ENCODE peak calls at places on chromosomes 7 and 10, in five cellular contexts. M is CD4-positive, CD25-positive, alpha-beta regulatory T cell; D is left ventricle myocardium inferior; F is pancreas; Z is ovary. S is an unnamed sample.

GRCh38 chr10:70679498-70679897 is 7.2 kb downstream of the ADAMTS14 start:
- DNase-seq in M (no peak), D (peak; percentile 58), F (no peak), Z (no peak), S (no peak)

GRCh38 chr10:123522702-123523312 is 143.3 kb upstream of the GPR26 start:
- DNase-seq in M (no peak), D (no peak), F (no peak), Z (no peak), S (no peak)

GRCh38 chr10:99235469-99235871 is at the start of gene HPSE2:
- DNase-seq in M (no peak), D (no peak), F (no peak), Z (no peak), S (no peak)

GRCh38 chr7:33412336-33412735 is 283.0 kb downstream of the BBS9 start:
- DNase-seq in M (no peak), D (no peak), F (no peak), Z (no peak), S (no peak)

GRCh38 chr7:24025094-24025493 is 258.9 kb upstream of the NPY start:
- DNase-seq in M (no peak), D (no peak), F (no peak), Z (no peak), S (no peak)

GRCh38 chr10:104300002-104300735 is 31.2 kb downstream of the GSTO2 start:
- DNase-seq in M (no peak), D (no peak), F (no peak), Z (peak; percentile 90), S (peak; percentile 78)

GRCh38 chr7:90625562-90625961 is 29.4 kb downstream of the CDK14 start:
- DNase-seq in M (no peak), D (peak; percentile 33), F (peak; percentile 31), Z (peak; percentile 74), S (no peak)

GRCh38 chr10:76035728-76036409 is 604.4 kb downstream of the LRMDA start:
- DNase-seq in M (no peak), D (no peak), F (peak; percentile 18), Z (no peak), S (no peak)

GRCh38 chr7:28207486-28208158 is 27.0 kb upstream of the JAZF1 start:
- DNase-seq in M (no peak), D (no peak), F (no peak), Z (no peak), S (no peak)

GRCh38 chr7:27842851-27843250 is 102.9 kb downstream of the TAX1BP1 start:
- DNase-seq in M (no peak), D (no peak), F (peak; percentile 40), Z (no peak), S (no peak)

GRCh38 chr10:121791761-121792160 is 136.1 kb downstream of the ATE1 start:
- DNase-seq in M (no peak), D (no peak), F (no peak), Z (no peak), S (no peak)

GRCh38 chr10:24951201-24952145 is 933 bp downstream of the PRTFDC1 start:
- DNase-seq in M (no peak), D (no peak), F (no peak), Z (peak; percentile 41), S (no peak)

GRCh38 chr7:33932221-33932620 is 26.9 kb downstream of the BMPER start:
- DNase-seq in M (no peak), D (no peak), F (no peak), Z (no peak), S (no peak)

GRCh38 chr10:62811159-62811875 is 4.8 kb downstream of the EGR2 start:
- DNase-seq in M (no peak), D (no peak), F (no peak), Z (no peak), S (no peak)

GRCh38 chr7:141712603-141713262 is 4.6 kb downstream of the WEE2 start:
- DNase-seq in M (no peak), D (no peak), F (no peak), Z (no peak), S (no peak)

GRCh38 chr10:112843623-112844022 is 106.4 kb upstream of the TCF7L2 start:
- DNase-seq in M (no peak), D (no peak), F (no peak), Z (no peak), S (no peak)

GRCh38 chr10:76558996-76559888 is 1078.4 kb downstream of the KCNMA1 start:
- DNase-seq in M (no peak), D (no peak), F (peak; percentile 25), Z (no peak), S (no peak)

GRCh38 chr7:101240226-101241014 is 2.8 kb upstream of the CLDN15 start:
- DNase-seq in M (no peak), D (no peak), F (no peak), Z (no peak), S (no peak)

GRCh38 chr10:72812798-72813430 is 80.6 kb upstream of the OIT3 start:
- DNase-seq in M (no peak), D (no peak), F (no peak), Z (no peak), S (no peak)

GRCh38 chr7:139613971-139614411 is 90.5 kb downstream of the CLEC2L start:
- DNase-seq in M (no peak), D (no peak), F (no peak), Z (no peak), S (no peak)

GRCh38 chr7:134886353-134887057 is 99.8 kb upstream of the AGBL3 start:
- DNase-seq in M (no peak), D (peak; percentile 62), F (no peak), Z (peak; percentile 75), S (no peak)
- H3K4me3 ChIP-seq in M (no peak overlapping the region), D (peak overlapping the region; percentile 13), F (no peak overlapping the region), Z (no peak overlapping the region), S (no peak overlapping the region)

GRCh38 chr10:133528845-133529575 is 1.8 kb downstream of the CYP2E1 start:
- DNase-seq in M (no peak), D (no peak), F (peak; percentile 22), Z (no peak), S (no peak)

GRCh38 chr10:133527779-133528271 is 662 bp downstream of the CYP2E1 start:
- DNase-seq in M (no peak), D (no peak), F (peak; percentile 34), Z (no peak), S (no peak)

GRCh38 chr10:133529576-133529946 is 2.4 kb downstream of the CYP2E1 start:
- DNase-seq in M (no peak), D (no peak), F (no peak), Z (no peak), S (no peak)

GRCh38 chr10:133526957-133527588 is at the start of gene CYP2E1:
- DNase-seq in M (no peak), D (no peak), F (no peak), Z (no peak), S (no peak)

DNA sequence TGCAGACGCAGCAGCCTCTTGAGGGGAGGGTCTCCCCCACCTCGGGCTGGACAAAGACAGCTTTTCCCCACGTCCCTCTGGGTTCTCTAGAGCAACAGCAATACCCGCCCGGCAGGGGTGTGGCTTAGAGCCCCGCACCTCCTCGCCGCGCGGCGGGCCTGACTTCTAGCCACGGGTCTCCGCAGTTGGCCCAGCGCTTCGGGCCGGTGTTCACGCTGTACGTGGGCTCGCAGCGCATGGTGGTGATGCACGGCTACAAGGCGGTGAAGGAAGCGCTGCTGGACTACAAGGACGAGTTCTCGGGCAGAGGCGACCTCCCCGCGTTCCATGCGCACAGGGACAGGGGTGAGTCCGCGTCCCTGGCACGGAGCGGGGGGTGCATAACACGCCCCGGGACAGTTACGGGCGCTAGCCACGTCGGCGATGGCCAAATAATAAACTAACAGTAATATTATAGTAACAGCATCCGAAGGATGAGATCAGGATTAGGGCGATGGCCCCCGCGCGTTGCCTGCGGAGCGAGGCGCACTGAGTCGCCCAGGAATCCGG is 1.2 kb downstream of the CYP2E1 start:
- DNase-seq in M (no peak), D (no peak), F (no peak), Z (no peak), S (no peak)
- H3K27me3 ChIP-seq in M (peaks cover 16% of the 10 kb centered on the region), D (peaks cover 78% of the 10 kb centered on the region), F (no peaks in the 10 kb centered on the region), Z (peaks cover 4% of the 10 kb centered on the region), S (no peaks in the 10 kb centered on the region)

GRCh38 chr7:50682573-50682972 is 100.1 kb downstream of the GRB10 start:
- DNase-seq in M (no peak), D (no peak), F (no peak), Z (no peak), S (no peak)
- H3K4me1 ChIP-seq in M (no peaks in the 10 kb centered on the region), D (peaks cover 78% of the 10 kb centered on the region), F (peaks cover 77% of the 10 kb centered on the region), Z (peaks cover 3% of the 10 kb centered on the region), S (peaks cover 3% of the 10 kb centered on the region)

GRCh38 chr10:86958109-86958830 is at the start of gene SNCG:
- DNase-seq in M (no peak), D (no peak), F (no peak), Z (peak; percentile 70), S (peak; percentile 84)
- H3K4me3 ChIP-seq in M (no peak within 1 kb of the TSS), D (peak within 1 kb of the TSS; percentile 68), F (no peak within 1 kb of the TSS), Z (peak within 1 kb of the TSS; percentile 20), S (no peak within 1 kb of the TSS)

GRCh38 chr10:27743736-27744477 is 1.7 kb downstream of the MKX start:
- DNase-seq in M (no peak), D (no peak), F (no peak), Z (peak; percentile 51), S (no peak)

GRCh38 chr10:27746364-27747095 is 911 bp upstream of the MKX start:
- DNase-seq in M (no peak), D (no peak), F (no peak), Z (no peak), S (no peak)

GRCh38 chr10:27744478-27745379 is 890 bp downstream of the MKX start:
- DNase-seq in M (peak; percentile 30), D (peak; percentile 15), F (peak; percentile 21), Z (peak; percentile 67), S (peak; percentile 69)

GRCh38 chr10:27745719-27746363 is at the start of gene MKX:
- DNase-seq in M (no peak), D (peak; percentile 21), F (peak; percentile 54), Z (peak; percentile 88), S (peak; percentile 93)

GRCh38 chr10:27745380-27745718 is 270 bp downstream of the MKX start:
- DNase-seq in M (no peak), D (peak; percentile 16), F (peak; percentile 13), Z (no peak), S (peak; percentile 74)
- H3K27me3 ChIP-seq in M (peaks cover 35% of the 10 kb centered on the region), D (peaks cover 100% of the 10 kb centered on the region), F (peaks cover 10% of the 10 kb centered on the region), Z (no peaks in the 10 kb centered on the region), S (no peaks in the 10 kb centered on the region)

GRCh38 chr7:129911790-129912189 is 41.0 kb downstream of the UBE2H start:
- DNase-seq in M (no peak), D (no peak), F (no peak), Z (no peak), S (no peak)
- H3K4me1 ChIP-seq in M (peaks cover 44% of the 10 kb centered on the region), D (peaks cover 69% of the 10 kb centered on the region), F (peaks cover 59% of the 10 kb centered on the region), Z (peaks cover 12% of the 10 kb centered on the region), S (peaks cover 8% of the 10 kb centered on the region)